ENCODE peak calls at places on chromosomes 6 and 20, in six cellular contexts. W is cardiac muscle cell, Q is neuronal stem cell, G is right cardiac atrium, V is left ventricle myocardium inferior, R is kidney. Z is an unnamed sample. For H3K4me1, the result is how much of the 10 kb centered on the place peaks cover.

GRCh38 chr6:134589512-134589911 is 271.6 kb upstream of the SGK1 start:
- DNase-seq in W (no peak), Q (no peak), G (no peak), V (no peak), R (no peak), Z (no peak)

GRCh38 chr6:85942844-85943243 is 300.2 kb upstream of the SYNCRIP start:
- DNase-seq in W (no peak), Q (no peak), G (no peak), V (no peak), R (no peak), Z (no peak)

GRCh38 chr20:37382539-37383120 is 36.7 kb downstream of the SRC start:
- DNase-seq in W (no peak), Q (no peak), G (no peak), V (no peak), R (peak), Z (no peak)

GRCh38 chr6:43256670-43257664 is 13.7 kb downstream of the TTBK1 start:
- DNase-seq in W (no peak), Q (no peak), G (no peak), V (no peak), R (peak), Z (peak)

GRCh38 chr20:3461911-3462677 is 8.7 kb upstream of the ATRN start:
- DNase-seq in W (no peak), Q (no peak), G (no peak), V (no peak), R (no peak), Z (no peak)

GRCh38 chr6:54157405-54157804 is 46.2 kb downstream of the MLIP start:
- DNase-seq in W (no peak), Q (no peak), G (no peak), V (no peak), R (no peak), Z (no peak)

GRCh38 chr6:2765166-2765895 is at the start of gene WRNIP1:
- DNase-seq in W (peak), Q (peak), G (peak), V (peak), R (peak), Z (peak)

GRCh38 chr6:170184324-170184723 is 106.6 kb downstream of the DLL1 start:
- DNase-seq in W (no peak), Q (no peak), G (no peak), V (no peak), R (no peak), Z (no peak)

GRCh38 chr20:8244637-8245036 is 112.6 kb downstream of the PLCB1 start:
- DNase-seq in W (no peak), Q (no peak), G (no peak), V (no peak), R (no peak), Z (no peak)

GRCh38 chr6:130937942-130938604 is 110.9 kb downstream of the SMLR1 start:
- DNase-seq in W (no peak), Q (no peak), G (no peak), V (no peak), R (no peak), Z (no peak)

GRCh38 chr6:138539882-138540281 is 40.6 kb upstream of the NHSL1 start:
- DNase-seq in W (no peak), Q (no peak), G (no peak), V (no peak), R (no peak), Z (no peak)

GRCh38 chr6:42264146-42264851 is 46.6 kb upstream of the MRPS10 start:
- DNase-seq in W (no peak), Q (no peak), G (no peak), V (no peak), R (peak), Z (no peak)

GRCh38 chr20:46062621-46063020 is 27.1 kb downstream of the NCOA5 start:
- DNase-seq in W (no peak), Q (no peak), G (no peak), V (no peak), R (no peak), Z (no peak)

GRCh38 chr6:36735110-36735971 is 37.7 kb downstream of the RAB44 start:
- DNase-seq in W (peak), Q (no peak), G (peak), V (peak), R (peak), Z (no peak)

GRCh38 chr6:51511081-51511480 is 576.3 kb downstream of the PKHD1 start:
- DNase-seq in W (no peak), Q (no peak), G (no peak), V (no peak), R (no peak), Z (no peak)

GRCh38 chr6:160691617-160692016 is 10.4 kb upstream of the PLG start:
- DNase-seq in W (no peak), Q (no peak), G (no peak), V (no peak), R (no peak), Z (no peak)

GRCh38 chr6:170096191-170096802 is 194.6 kb downstream of the DLL1 start:
- DNase-seq in W (no peak), Q (no peak), G (no peak), V (no peak), R (peak), Z (no peak)

GRCh38 chr6:145502417-145502816 is 232.9 kb downstream of the EPM2A start:
- DNase-seq in W (peak), Q (no peak), G (no peak), V (no peak), R (no peak), Z (no peak)

GRCh38 chr6:158057213-158057987 is 75.7 kb downstream of the SYNJ2 start:
- DNase-seq in W (no peak), Q (no peak), G (no peak), V (no peak), R (peak), Z (no peak)

GRCh38 chr6:138543648-138544047 is 44.4 kb upstream of the NHSL1 start:
- DNase-seq in W (no peak), Q (no peak), G (no peak), V (no peak), R (no peak), Z (no peak)

GRCh38 chr6:71072508-71072907 is 115.6 kb upstream of the B3GAT2 start:
- DNase-seq in W (no peak), Q (peak), G (no peak), V (no peak), R (no peak), Z (no peak)

GRCh38 chr6:106529438-106529837 is 99.9 kb downstream of the RTN4IP1 start:
- DNase-seq in W (no peak), Q (no peak), G (no peak), V (no peak), R (no peak), Z (no peak)

GRCh38 chr6:20542927-20543602 is 8.8 kb downstream of the CDKAL1 start:
- DNase-seq in W (no peak), Q (no peak), G (no peak), V (no peak), R (no peak), Z (no peak)

GRCh38 chr6:117933471-117933870 is 26.4 kb downstream of the SLC35F1 start:
- DNase-seq in W (peak), Q (no peak), G (no peak), V (no peak), R (no peak), Z (no peak)

GRCh38 chr6:15511248-15512125 is 151.3 kb downstream of the DTNBP1 start:
- DNase-seq in W (no peak), Q (no peak), G (peak), V (peak), R (peak), Z (no peak)

GRCh38 chr20:25584905-25585704 is at the start of gene NINL:
- DNase-seq in W (peak), Q (peak), G (peak), V (peak), R (peak), Z (peak)

GRCh38 chr6:167295495-167296292 is 4.6 kb downstream of the UNC93A start:
- DNase-seq in W (no peak), Q (no peak), G (no peak), V (no peak), R (no peak), Z (no peak)

GRCh38 chr20:23293689-23294088 is 56.9 kb upstream of the NXT1 start:
- DNase-seq in W (no peak), Q (no peak), G (peak), V (peak), R (no peak), Z (no peak)

GRCh38 chr6:131366223-131366622 is 206.8 kb upstream of the ARG1 start:
- DNase-seq in W (no peak), Q (no peak), G (no peak), V (no peak), R (no peak), Z (no peak)

GRCh38 chr20:45817652-45818194 is 5.3 kb downstream of the UBE2C start:
- DNase-seq in W (no peak), Q (no peak), G (no peak), V (no peak), R (no peak), Z (no peak)

GRCh38 chr20:32650545-32650944 is 23.2 kb downstream of the C20orf203 start:
- DNase-seq in W (no peak), Q (no peak), G (no peak), V (no peak), R (no peak), Z (no peak)

GRCh38 chr20:63810730-63811490 is 20.2 kb downstream of the ZBTB46 start:
- DNase-seq in W (no peak), Q (no peak), G (no peak), V (no peak), R (no peak), Z (no peak)

GRCh38 chr20:51265366-51265765 is 242.5 kb upstream of the KCNG1 start:
- DNase-seq in W (no peak), Q (no peak), G (no peak), V (no peak), R (no peak), Z (no peak)

GRCh38 chr20:51262240-51262639 is 239.3 kb upstream of the KCNG1 start:
- DNase-seq in W (peak), Q (no peak), G (no peak), V (no peak), R (no peak), Z (no peak)

GRCh38 chr20:51267679-51268078 is 244.8 kb upstream of the KCNG1 start:
- DNase-seq in W (no peak), Q (no peak), G (no peak), V (no peak), R (no peak), Z (no peak)

GRCh38 chr20:51269671-51270070 is 246.8 kb upstream of the KCNG1 start:
- DNase-seq in W (no peak), Q (no peak), G (no peak), V (no peak), R (no peak), Z (no peak)

GRCh38 chr20:51266353-51266752 is 243.4 kb upstream of the KCNG1 start:
- DNase-seq in W (no peak), Q (no peak), G (no peak), V (no peak), R (no peak), Z (no peak)
- H3K27ac ChIP-seq in W (no peak), Q (no peak), G (no peak), V (no peak), R (no peak), Z (no peak)

GRCh38 chr20:62231292-62231691 is 7.0 kb upstream of the OSBPL2 start:
- DNase-seq in W (no peak), Q (no peak), G (no peak), V (no peak), R (no peak), Z (no peak)
- H3K4me1 ChIP-seq in W (under half), Q (under half), G (under half), V (under half), R (under half), Z (under half)

GRCh38 chr6:22113046-22113766 is 183.6 kb downstream of the PRL start:
- DNase-seq in W (no peak), Q (no peak), G (peak), V (no peak), R (no peak), Z (no peak)
- H3K27ac ChIP-seq in W (no peak), Q (no peak), G (no peak), V (peak), R (no peak), Z (no peak)

DNA sequence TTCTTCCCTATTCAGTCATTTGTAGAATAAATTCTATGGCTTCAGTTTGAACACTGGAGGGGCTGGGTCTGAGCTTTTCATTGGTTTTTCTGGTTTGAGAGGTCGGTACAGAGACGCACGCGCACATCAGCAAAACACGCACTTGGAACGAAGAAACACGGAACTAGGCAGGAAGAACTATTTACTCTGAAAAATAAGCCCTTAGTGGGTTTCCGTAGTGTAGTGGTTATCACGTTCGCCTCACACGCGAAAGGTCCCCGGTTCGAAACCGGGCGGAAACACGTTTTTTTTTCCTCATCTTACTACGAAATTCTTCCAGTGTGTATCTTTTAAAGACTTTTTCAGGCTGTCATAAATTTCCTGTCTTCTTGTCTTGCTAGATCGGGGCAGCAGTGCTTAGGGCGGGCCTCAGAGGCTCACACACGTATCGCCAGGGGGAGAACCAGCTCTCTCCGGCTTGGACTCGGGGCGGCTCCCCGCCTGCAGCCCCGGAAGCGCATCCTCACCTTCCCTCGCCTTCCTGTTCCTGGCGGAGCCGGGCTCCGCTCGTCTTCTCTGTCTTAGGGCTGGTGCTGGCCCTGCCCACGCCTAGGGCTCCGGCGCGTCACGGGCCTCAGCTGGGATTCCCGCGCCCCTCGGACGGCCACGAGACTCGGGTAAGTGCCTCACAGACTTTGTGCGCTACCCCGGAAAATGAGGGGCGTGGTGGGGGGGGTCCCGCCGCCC is at the start of gene HMGN4:
- DNase-seq in W (peak), Q (peak), G (peak), V (peak), R (peak), Z (peak)
- H3K4me1 ChIP-seq in W (under half), Q (under half), G (under half), V (half or more), R (under half), Z (under half)

GRCh38 chr6:8027965-8028651 is 36.1 kb downstream of the BLOC1S5 start:
- DNase-seq in W (no peak), Q (no peak), G (no peak), V (no peak), R (no peak), Z (no peak)
- H3K27ac ChIP-seq in W (no peak), Q (no peak), G (no peak), V (peak), R (no peak), Z (no peak)

GRCh38 chr6:11042750-11043551 is 1.2 kb downstream of the ELOVL2 start:
- DNase-seq in W (no peak), Q (peak), G (no peak), V (no peak), R (no peak), Z (peak)

GRCh38 chr6:11039040-11039439 is 5.1 kb downstream of the ELOVL2 start:
- DNase-seq in W (no peak), Q (no peak), G (no peak), V (no peak), R (no peak), Z (no peak)

GRCh38 chr6:11042025-11042749 is 1.9 kb downstream of the ELOVL2 start:
- DNase-seq in W (no peak), Q (no peak), G (no peak), V (no peak), R (no peak), Z (no peak)

GRCh38 chr6:11036977-11037430 is 7.1 kb downstream of the ELOVL2 start:
- DNase-seq in W (no peak), Q (no peak), G (no peak), V (no peak), R (no peak), Z (no peak)

DNA sequence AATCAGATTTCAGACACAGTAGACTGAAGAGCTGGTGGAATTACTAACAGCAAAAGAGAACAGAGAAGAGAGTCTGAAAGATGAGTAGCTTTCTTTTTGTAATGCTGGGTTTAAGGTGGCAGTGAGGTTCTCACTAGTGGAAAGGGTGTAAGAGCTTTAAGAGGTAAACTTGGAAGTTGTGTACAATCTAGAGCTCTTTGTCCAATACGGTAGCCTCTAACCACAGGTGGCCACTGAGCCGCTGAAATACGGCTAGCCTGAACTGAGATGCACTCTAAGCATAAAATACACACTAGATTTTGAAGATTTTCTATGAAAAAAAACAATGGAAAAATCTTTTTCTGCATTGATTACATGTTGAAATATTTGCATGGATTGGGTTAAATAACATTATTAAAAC is 4.0 kb downstream of the ELOVL2 start:
- DNase-seq in W (no peak), Q (no peak), G (no peak), V (no peak), R (no peak), Z (no peak)
- H3K4me1 ChIP-seq in W (under half), Q (under half), G (under half), V (under half), R (under half), Z (under half)

Z was measured in naive thymus-derived CD4-positive, alpha-beta T cell.